ENCODE peak calls at places on chromosomes 5 and 9, in four cellular contexts. X is AG20443, R is NCI-H1092 treated with DMSO at 0.1 percent for 48 hours, W is lung. Q is an unnamed sample.

GRCh38 chr5:138503487-138504270 is 38.4 kb downstream of the EGR1 start:
- DNase-seq in W (no peak), X (peak; percentile 77), R (peak; percentile 60), Q (peak; percentile 69)

GRCh38 chr5:97229688-97230285 is 46.7 kb upstream of the RIOK2 start:
- DNase-seq in W (no peak), R (no peak), X (no peak), Q (no peak)

GRCh38 chr5:80223561-80223960 is 32.3 kb downstream of the SERINC5 start:
- DNase-seq in X (no peak), R (no peak), W (no peak), Q (no peak)

GRCh38 chr9:9924369-9924768 is 688.4 kb downstream of the PTPRD start:
- DNase-seq in R (no peak), W (no peak), X (no peak), Q (no peak)

GRCh38 chr5:65801332-65801731 is 79.3 kb downstream of the NLN start:
- DNase-seq in R (no peak), X (peak; percentile 57), W (no peak), Q (no peak)

GRCh38 chr9:126916909-126917308 is 2.3 kb downstream of the RALGPS1 start:
- DNase-seq in W (no peak), X (no peak), R (no peak), Q (no peak)

GRCh38 chr5:173308226-173308625 is 20.0 kb downstream of the STC2 start:
- DNase-seq in X (no peak), W (no peak), R (no peak), Q (no peak)

GRCh38 chr5:103505581-103506305 is 56.8 kb downstream of the NUDT12 start:
- DNase-seq in R (no peak), W (no peak), X (peak; percentile 70), Q (no peak)